ENCODE peak calls at places on chromosomes 3 and 15, in six cellular contexts. One of them, this sample, is unnamed.

GRCh38 chr15:40543631-40544294 is 21.1 kb downstream of the CCDC32 start:
- DNase-seq in GM06990: peak
- DNase-seq in uterus: no peak
- DNase-seq in MM.1S: peak
- DNase-seq in H7: no peak
- DNase-seq in astrocyte of the spinal cord: no peak
- DNase-seq in this sample: no peak

GRCh38 chr3:138625707-138626365 is 17.3 kb downstream of the FAIM start:
- DNase-seq in uterus: no peak
- DNase-seq in H7: no peak
- DNase-seq in astrocyte of the spinal cord: peak
- DNase-seq in MM.1S: peak
- DNase-seq in GM06990: no peak
- DNase-seq in this sample: peak

GRCh38 chr3:196677353-196677752 is 34.7 kb downstream of the CEP19 start:
- DNase-seq in H7: no peak
- DNase-seq in GM06990: no peak
- DNase-seq in MM.1S: no peak
- DNase-seq in uterus: no peak
- DNase-seq in astrocyte of the spinal cord: no peak
- DNase-seq in this sample: no peak

GRCh38 chr3:134486577-134487041 is 752 bp downstream of the CEP63 start:
- DNase-seq in GM06990: no peak
- DNase-seq in uterus: no peak
- DNase-seq in MM.1S: peak
- DNase-seq in astrocyte of the spinal cord: peak
- DNase-seq in H7: no peak
- DNase-seq in this sample: peak

GRCh38 chr3:72077473-72078259 is 292.7 kb upstream of the PROK2 start:
- DNase-seq in astrocyte of the spinal cord: no peak
- DNase-seq in MM.1S: peak
- DNase-seq in GM06990: no peak
- DNase-seq in H7: no peak
- DNase-seq in uterus: no peak
- DNase-seq in this sample: no peak

GRCh38 chr3:57855281-57855680 is 99.2 kb downstream of the SLMAP start:
- DNase-seq in MM.1S: no peak
- DNase-seq in GM06990: no peak
- DNase-seq in H7: no peak
- DNase-seq in astrocyte of the spinal cord: peak
- DNase-seq in uterus: no peak
- DNase-seq in this sample: peak

GRCh38 chr3:76728411-76728810 is 311.5 kb upstream of the ROBO2 start:
- DNase-seq in uterus: no peak
- DNase-seq in astrocyte of the spinal cord: no peak
- DNase-seq in GM06990: no peak
- DNase-seq in H7: no peak
- DNase-seq in MM.1S: no peak
- DNase-seq in this sample: no peak

GRCh38 chr3:43477600-43477999 is 144.2 kb downstream of the ANO10 start:
- DNase-seq in GM06990: no peak
- DNase-seq in MM.1S: no peak
- DNase-seq in H7: no peak
- DNase-seq in astrocyte of the spinal cord: no peak
- DNase-seq in uterus: peak
- DNase-seq in this sample: no peak

GRCh38 chr15:66701422-66702034 is 508 bp upstream of the SMAD6 start:
- DNase-seq in astrocyte of the spinal cord: peak
- DNase-seq in GM06990: peak
- DNase-seq in H7: no peak
- DNase-seq in uterus: no peak
- DNase-seq in MM.1S: peak
- DNase-seq in this sample: no peak

GRCh38 chr3:47652142-47652541 is 73.5 kb upstream of the CSPG5 start:
- DNase-seq in MM.1S: no peak
- DNase-seq in H7: no peak
- DNase-seq in GM06990: no peak
- DNase-seq in astrocyte of the spinal cord: no peak
- DNase-seq in uterus: no peak
- DNase-seq in this sample: no peak

GRCh38 chr3:179872842-179873241 is 163.9 kb downstream of the PEX5L start:
- DNase-seq in astrocyte of the spinal cord: no peak
- DNase-seq in MM.1S: no peak
- DNase-seq in GM06990: no peak
- DNase-seq in H7: peak
- DNase-seq in uterus: no peak
- DNase-seq in this sample: no peak

DNA sequence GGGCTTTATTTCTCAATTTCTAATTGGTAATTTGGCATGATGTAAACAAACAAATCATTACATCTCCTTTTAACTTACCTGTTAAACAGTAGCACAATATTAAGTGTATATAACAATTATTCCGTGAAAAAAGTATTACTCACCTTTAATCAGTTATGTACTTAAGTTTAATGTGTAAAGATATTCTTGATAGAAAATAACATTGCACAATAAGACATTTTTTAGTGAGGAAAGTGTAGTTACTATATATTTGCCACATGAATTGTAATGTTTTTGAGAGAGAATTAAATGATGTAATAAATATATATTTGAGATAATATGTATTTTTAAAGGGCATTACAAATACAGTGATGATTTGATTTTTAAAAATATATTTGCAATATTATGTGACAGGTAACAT is 10.9 kb upstream of the CCNB2 start:
- DNase-seq in H7: no peak
- DNase-seq in MM.1S: no peak
- DNase-seq in GM06990: no peak
- DNase-seq in astrocyte of the spinal cord: no peak
- DNase-seq in uterus: no peak
- DNase-seq in this sample: no peak
- H3K4me3 ChIP-seq in H7: no peak
- H3K4me3 ChIP-seq in MM.1S: no peak
- H3K4me3 ChIP-seq in GM06990: no peak
- H3K4me3 ChIP-seq in astrocyte of the spinal cord: no peak
- H3K4me3 ChIP-seq in uterus: no peak
- H3K4me3 ChIP-seq in this sample: no peak

GRCh38 chr15:96359772-96360498 is 29.4 kb downstream of the NR2F2 start:
- DNase-seq in GM06990: no peak
- DNase-seq in astrocyte of the spinal cord: peak
- DNase-seq in H7: peak
- DNase-seq in uterus: peak
- DNase-seq in MM.1S: no peak
- DNase-seq in this sample: peak

GRCh38 chr15:96362759-96363678 is 32.5 kb downstream of the NR2F2 start:
- DNase-seq in GM06990: no peak
- DNase-seq in H7: peak
- DNase-seq in astrocyte of the spinal cord: no peak
- DNase-seq in MM.1S: no peak
- DNase-seq in uterus: peak
- DNase-seq in this sample: no peak

GRCh38 chr15:96360581-96361308 is 30.2 kb downstream of the NR2F2 start:
- DNase-seq in GM06990: no peak
- DNase-seq in H7: peak
- DNase-seq in uterus: peak
- DNase-seq in astrocyte of the spinal cord: no peak
- DNase-seq in MM.1S: no peak
- DNase-seq in this sample: no peak

GRCh38 chr15:96362001-96362758 is 31.7 kb downstream of the NR2F2 start:
- DNase-seq in uterus: no peak
- DNase-seq in H7: peak
- DNase-seq in GM06990: no peak
- DNase-seq in astrocyte of the spinal cord: no peak
- DNase-seq in MM.1S: no peak
- DNase-seq in this sample: no peak

DNA sequence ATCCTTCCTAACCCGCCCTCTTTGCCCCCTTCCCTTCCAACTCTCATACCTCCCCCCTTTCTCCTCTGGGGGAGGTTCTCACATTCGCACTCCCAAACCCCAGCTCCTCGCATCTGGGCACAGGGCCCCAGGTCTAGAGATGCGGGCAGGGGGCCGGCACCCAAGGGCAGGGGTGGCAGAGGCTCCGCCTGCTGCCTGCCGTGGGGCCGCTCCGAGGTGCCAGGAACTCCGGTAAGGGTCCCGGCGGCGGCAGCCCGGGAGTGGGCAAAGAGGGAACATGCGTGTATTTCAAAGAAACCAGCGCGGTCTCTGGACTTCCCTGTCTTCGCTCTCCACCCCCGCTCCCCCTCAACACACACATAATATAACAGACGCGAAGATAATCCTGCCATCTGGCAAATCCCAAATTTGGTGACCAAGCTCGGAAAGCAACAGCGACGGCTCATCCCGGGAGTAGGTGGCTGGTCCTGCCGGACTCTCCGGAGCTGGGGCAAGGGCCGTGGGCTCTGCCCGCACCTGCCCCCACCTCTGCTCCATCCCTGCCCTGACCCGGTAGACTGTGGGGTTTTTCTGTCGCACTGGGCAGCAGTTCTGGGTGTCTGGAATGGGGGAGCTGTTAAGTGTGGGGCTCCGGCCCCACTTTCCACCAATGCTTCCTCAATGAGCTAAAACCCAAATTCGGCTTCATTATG is 31.0 kb downstream of the NR2F2 start:
- DNase-seq in uterus: peak
- DNase-seq in MM.1S: no peak
- DNase-seq in astrocyte of the spinal cord: no peak
- DNase-seq in GM06990: no peak
- DNase-seq in H7: peak
- DNase-seq in this sample: no peak
- H3K4me3 ChIP-seq in uterus: no peak
- H3K4me3 ChIP-seq in MM.1S: no peak
- H3K4me3 ChIP-seq in astrocyte of the spinal cord: peak
- H3K4me3 ChIP-seq in GM06990: no peak
- H3K4me3 ChIP-seq in H7: no peak
- H3K4me3 ChIP-seq in this sample: peak

GRCh38 chr3:184320099-184320445 is 5.7 kb downstream of the EIF4G1 start:
- DNase-seq in astrocyte of the spinal cord: peak
- DNase-seq in H7: peak
- DNase-seq in GM06990: no peak
- DNase-seq in uterus: peak
- DNase-seq in MM.1S: no peak
- DNase-seq in this sample: peak

GRCh38 chr3:184323696-184324095 is 9.3 kb downstream of the EIF4G1 start:
- DNase-seq in uterus: no peak
- DNase-seq in GM06990: no peak
- DNase-seq in H7: peak
- DNase-seq in MM.1S: no peak
- DNase-seq in astrocyte of the spinal cord: no peak
- DNase-seq in this sample: no peak

GRCh38 chr3:184325269-184325668 is 10.9 kb downstream of the EIF4G1 start:
- DNase-seq in astrocyte of the spinal cord: no peak
- DNase-seq in GM06990: no peak
- DNase-seq in MM.1S: no peak
- DNase-seq in uterus: no peak
- DNase-seq in H7: peak
- DNase-seq in this sample: no peak

GRCh38 chr3:184322731-184323487 is 8.5 kb downstream of the EIF4G1 start:
- DNase-seq in H7: peak
- DNase-seq in GM06990: no peak
- DNase-seq in uterus: peak
- DNase-seq in astrocyte of the spinal cord: no peak
- DNase-seq in MM.1S: no peak
- DNase-seq in this sample: no peak

GRCh38 chr3:184321666-184322065 is 7.3 kb downstream of the EIF4G1 start:
- DNase-seq in GM06990: no peak
- DNase-seq in uterus: no peak
- DNase-seq in astrocyte of the spinal cord: no peak
- DNase-seq in MM.1S: no peak
- DNase-seq in H7: peak
- DNase-seq in this sample: no peak
- H3K4me3 ChIP-seq in GM06990: no peak
- H3K4me3 ChIP-seq in uterus: no peak
- H3K4me3 ChIP-seq in astrocyte of the spinal cord: no peak
- H3K4me3 ChIP-seq in MM.1S: no peak
- H3K4me3 ChIP-seq in H7: no peak
- H3K4me3 ChIP-seq in this sample: no peak

DNA sequence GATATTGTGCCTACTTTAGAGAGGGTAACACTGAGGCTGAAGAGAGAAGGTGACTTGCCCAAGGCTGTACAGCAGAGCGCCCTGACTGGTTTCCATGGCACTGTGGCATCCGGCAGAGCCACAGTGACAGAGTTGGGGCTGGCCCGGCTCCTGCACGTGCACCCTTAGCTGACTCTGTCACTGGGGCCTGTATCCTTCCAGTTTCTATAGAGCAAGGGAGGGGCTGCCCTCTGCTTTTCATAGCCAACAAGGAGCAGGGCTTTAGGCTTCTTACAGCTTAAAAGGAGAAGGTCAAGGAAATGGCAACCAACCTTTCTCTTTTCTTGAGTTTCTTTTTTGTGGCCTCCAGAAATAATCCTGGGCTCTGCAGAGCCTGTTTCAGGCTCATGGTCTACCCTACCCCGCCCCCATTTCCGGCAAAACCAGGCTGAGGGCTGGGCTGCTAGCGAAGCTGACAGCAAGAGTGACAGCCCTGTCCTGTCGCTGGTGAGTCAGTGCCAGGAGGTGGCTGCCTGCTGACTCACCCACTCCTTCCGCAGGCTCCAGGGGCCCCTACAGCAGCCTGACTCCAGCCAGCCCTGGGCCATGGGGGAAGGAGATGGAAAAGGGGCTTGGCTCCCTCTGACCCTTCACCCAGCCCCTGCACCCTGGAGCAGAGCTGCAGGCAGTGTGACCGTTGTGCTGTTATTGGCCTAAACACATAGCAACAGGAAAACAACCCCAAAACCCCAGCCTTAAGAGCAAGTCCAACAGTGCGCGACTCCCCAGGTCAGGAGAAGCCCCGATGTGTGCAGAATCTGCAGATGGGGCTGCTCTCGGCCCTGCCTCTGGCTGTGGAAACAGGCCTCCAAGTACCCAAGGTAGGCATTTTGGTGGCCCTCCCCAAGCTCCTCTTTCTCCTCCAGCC is 29.8 kb downstream of the SLC6A6 start:
- DNase-seq in GM06990: peak
- DNase-seq in astrocyte of the spinal cord: peak
- DNase-seq in MM.1S: peak
- DNase-seq in uterus: peak
- DNase-seq in H7: peak
- DNase-seq in this sample: peak
- H3K4me3 ChIP-seq in GM06990: peak
- H3K4me3 ChIP-seq in astrocyte of the spinal cord: no peak
- H3K4me3 ChIP-seq in MM.1S: peak
- H3K4me3 ChIP-seq in uterus: no peak
- H3K4me3 ChIP-seq in H7: no peak
- H3K4me3 ChIP-seq in this sample: no peak

GRCh38 chr15:37995461-37996347 is 61.3 kb downstream of the TMCO5A start:
- DNase-seq in MM.1S: peak
- DNase-seq in uterus: peak
- DNase-seq in astrocyte of the spinal cord: peak
- DNase-seq in H7: no peak
- DNase-seq in GM06990: no peak
- DNase-seq in this sample: peak
- H3K4me3 ChIP-seq in MM.1S: no peak
- H3K4me3 ChIP-seq in uterus: no peak
- H3K4me3 ChIP-seq in astrocyte of the spinal cord: peak
- H3K4me3 ChIP-seq in H7: no peak
- H3K4me3 ChIP-seq in GM06990: no peak
- H3K4me3 ChIP-seq in this sample: peak

GRCh38 chr3:50268703-50269451 is at the start of gene SEMA3B:
- DNase-seq in uterus: peak
- DNase-seq in astrocyte of the spinal cord: no peak
- DNase-seq in GM06990: no peak
- DNase-seq in MM.1S: no peak
- DNase-seq in H7: peak
- DNase-seq in this sample: no peak
- H3K4me3 ChIP-seq in uterus: peak
- H3K4me3 ChIP-seq in astrocyte of the spinal cord: peak
- H3K4me3 ChIP-seq in GM06990: no peak
- H3K4me3 ChIP-seq in MM.1S: no peak
- H3K4me3 ChIP-seq in H7: no peak
- H3K4me3 ChIP-seq in this sample: no peak

This sample was measured in choroid plexus epithelial cell.